ENCODE peak calls at places on chromosome 9, in four cellular contexts. D is neuronal stem cell, J is Peyer's patch, V is aorta. U is an unnamed sample.

GRCh38 chr9:72872718-72873117 is 80.1 kb downstream of the ALDH1A1 start:
- DNase-seq in J (no peak), V (no peak), D (no peak), U (no peak)

GRCh38 chr9:132201139-132201538 is 39.3 kb downstream of the NTNG2 start:
- DNase-seq in D (no peak), J (no peak), V (no peak), U (no peak)

GRCh38 chr9:70220216-70220615 is 38.6 kb upstream of the SMC5 start:
- DNase-seq in D (no peak), J (no peak), V (no peak), U (no peak)

GRCh38 chr9:128103589-128103962 is 24.0 kb downstream of the PTGES2 start:
- DNase-seq in V (no peak), D (no peak), J (no peak), U (no peak)

GRCh38 chr9:972512-973294 is 3.8 kb upstream of the DMRT3 start:
- DNase-seq in D (no peak), J (no peak), V (no peak), U (no peak)

GRCh38 chr9:120528327-120528726 is 51.6 kb downstream of the CDK5RAP2 start:
- DNase-seq in J (no peak), D (no peak), V (no peak), U (no peak)

GRCh38 chr9:76902395-76902794 is 3.5 kb downstream of the PRUNE2 start:
- DNase-seq in J (no peak), D (no peak), V (no peak), U (no peak)

GRCh38 chr9:69181908-69182353 is 7.9 kb downstream of the TJP2 start:
- DNase-seq in J (no peak), V (no peak), D (no peak), U (peak)

GRCh38 chr9:71483457-71483856 is 284.9 kb downstream of the CEMIP2 start:
- DNase-seq in J (no peak), V (no peak), D (no peak), U (no peak)

GRCh38 chr9:71986860-71987259 is 73.6 kb downstream of the C9orf57 start:
- DNase-seq in J (no peak), D (no peak), V (no peak), U (peak)

GRCh38 chr9:89428222-89428761 is 69.6 kb downstream of the SEMA4D start:
- DNase-seq in J (no peak), V (peak), D (no peak), U (no peak)

GRCh38 chr9:129624168-129624759 is 1.7 kb upstream of the NTMT1 start:
- DNase-seq in J (peak), D (peak), V (peak), U (peak)

GRCh38 chr9:33458444-33458843 is 11.1 kb upstream of the AQP3 start:
- DNase-seq in V (no peak), J (peak), D (no peak), U (no peak)

GRCh38 chr9:114805670-114806551 is at the start of gene TNFSF15:
- DNase-seq in V (peak), D (no peak), J (peak), U (peak)

GRCh38 chr9:26744362-26744965 is 148.1 kb downstream of the CAAP1 start:
- DNase-seq in J (no peak), D (no peak), V (no peak), U (peak)

GRCh38 chr9:130539473-130540223 is 39.7 kb upstream of the FUBP3 start:
- DNase-seq in V (peak), J (no peak), D (no peak), U (no peak)

GRCh38 chr9:74071502-74071901 is 425.6 kb upstream of the RORB start:
- DNase-seq in V (no peak), J (no peak), D (no peak), U (no peak)

GRCh38 chr9:130929571-130930022 is 9.4 kb downstream of the FIBCD1 start:
- DNase-seq in D (no peak), V (no peak), J (no peak), U (no peak)

DNA sequence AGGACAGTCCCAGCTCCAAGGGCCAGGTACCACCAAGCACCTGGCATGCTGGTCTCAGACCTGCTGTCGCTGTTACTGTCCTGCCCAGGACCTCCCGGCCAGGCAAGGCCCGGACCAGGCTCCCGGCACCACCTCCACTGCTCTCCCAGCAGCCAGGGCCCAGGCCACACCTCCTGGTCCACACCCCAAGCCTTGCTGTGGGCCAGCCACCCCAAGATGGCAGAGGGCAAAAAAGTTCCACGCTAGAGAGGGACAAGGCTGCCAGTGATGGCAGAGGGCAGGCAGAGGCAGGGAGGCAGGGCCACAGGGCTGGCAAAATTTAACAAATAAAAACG is 1.1 kb downstream of the DNLZ start:
- DNase-seq in J (no peak), V (no peak), D (no peak), U (no peak)
- H3K4me3 ChIP-seq in J (no peak), V (no peak), D (no peak), U (no peak)

GRCh38 chr9:92064711-92065110 is 50.5 kb downstream of the SPTLC1 start:
- DNase-seq in V (no peak), J (no peak), D (no peak), U (no peak)
- H3K4me3 ChIP-seq in V (no peak), J (no peak), D (no peak), U (no peak)

GRCh38 chr9:126613656-126614055 is at the start of gene LMX1B:
- DNase-seq in V (no peak), J (no peak), D (no peak), U (peak)
- H3K4me3 ChIP-seq in V (peak), J (peak), D (peak), U (peak)

GRCh38 chr9:16828335-16829281 is 41.9 kb downstream of the BNC2 start:
- DNase-seq in V (peak), J (peak), D (peak), U (peak)
- H3K4me3 ChIP-seq in V (peak), J (peak), D (no peak), U (no peak)

GRCh38 chr9:84337252-84337651 is 3.3 kb downstream of the SLC28A3 start:
- DNase-seq in D (no peak), V (no peak), J (no peak), U (no peak)

GRCh38 chr9:84339951-84340350 is 607 bp downstream of the SLC28A3 start:
- DNase-seq in J (no peak), D (peak), V (no peak), U (no peak)

GRCh38 chr9:84340535-84340934 is at the start of gene SLC28A3:
- DNase-seq in V (no peak), D (no peak), J (no peak), U (no peak)

GRCh38 chr9:84339523-84339922 is 1.0 kb downstream of the SLC28A3 start:
- DNase-seq in J (no peak), D (no peak), V (no peak), U (peak)

DNA sequence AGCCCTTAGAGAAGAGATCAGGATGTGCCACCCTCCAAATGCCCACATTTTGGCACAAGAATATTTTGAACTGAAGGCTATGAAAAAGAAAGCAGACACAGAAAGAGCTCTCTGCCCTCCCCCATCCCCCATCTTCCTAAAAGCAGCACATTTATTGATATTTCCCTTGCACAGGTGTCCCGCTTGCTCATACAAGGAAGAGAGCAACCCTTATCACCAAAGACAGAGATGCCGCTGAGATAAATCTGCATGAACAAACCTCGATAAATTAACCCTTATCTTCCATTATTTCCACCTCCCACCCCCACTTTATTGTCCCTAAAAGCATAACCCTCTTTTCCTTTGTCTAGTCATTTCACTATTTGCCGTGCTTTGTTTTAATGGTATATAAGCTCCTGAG is 1.8 kb downstream of the SLC28A3 start:
- DNase-seq in V (no peak), D (no peak), J (no peak), U (no peak)
- H3K4me3 ChIP-seq in V (no peak), D (no peak), J (no peak), U (no peak)

U was measured in cardiac muscle cell.